ENCODE peak calls at places on chromosome 19, in eight cellular contexts. D is GM23338, O is hepatocyte, J is nephron progenitor cell, B is SK-N-SH, C is GM13977, L is CD14-positive monocyte, A is body of pancreas. Y is an unnamed sample.
A peak's percentile ranks its signal among the peaks of the same experiment; 100 is the strongest.

GRCh38 chr19:16336571-16336970 is 11.9 kb downstream of the KLF2 start:
- DNase-seq in D (no peak), O (no peak), J (no peak), B (no peak), C (no peak), L (no peak), A (no peak), Y (no peak)

GRCh38 chr19:42323852-42324654 is 1.4 kb upstream of the MEGF8 start:
- DNase-seq in D (peak; percentile 70), O (no peak), J (peak; percentile 44), B (peak; percentile 54), C (peak; percentile 59), L (no peak), A (peak; percentile 29), Y (no peak)

GRCh38 chr19:41623360-41623759 is 3.5 kb downstream of the CEACAM4 start:
- DNase-seq in D (no peak), O (no peak), J (no peak), B (no peak), C (no peak), L (no peak), A (no peak), Y (no peak)

GRCh38 chr19:42286349-42287016 is 15.4 kb upstream of the PRR19 start:
- DNase-seq in D (no peak), O (peak; percentile 36), J (no peak), B (peak; percentile 54), C (peak; percentile 55), L (no peak), A (peak; percentile 56), Y (no peak)

GRCh38 chr19:45876411-45877197 is 9.3 kb downstream of the IRF2BP1 start:
- DNase-seq in D (peak; percentile 75), O (peak; percentile 84), J (peak; percentile 64), B (peak; percentile 35), C (peak; percentile 54), L (no peak), A (peak; percentile 85), Y (peak; percentile 19)

GRCh38 chr19:13881692-13882418 is 4.9 kb downstream of the NANOS3 start:
- DNase-seq in D (peak; percentile 21), O (no peak), J (no peak), B (no peak), C (peak; percentile 58), L (no peak), A (no peak), Y (no peak)

GRCh38 chr19:38742906-38743305 is 1.4 kb downstream of the CAPN12 start:
- DNase-seq in D (no peak), O (no peak), J (no peak), B (peak; percentile 22), C (no peak), L (no peak), A (no peak), Y (no peak)

GRCh38 chr19:33683881-33684549 is 62.3 kb downstream of the CHST8 start:
- DNase-seq in D (peak; percentile 91), O (peak; percentile 86), J (peak; percentile 91), B (no peak), C (no peak), L (peak; percentile 27), A (peak; percentile 61), Y (peak; percentile 82)

GRCh38 chr19:31553112-31553843 is 204.0 kb upstream of the TSHZ3 start:
- DNase-seq in D (no peak), O (no peak), J (no peak), B (peak; percentile 42), C (no peak), L (no peak), A (no peak), Y (no peak)

GRCh38 chr19:20612711-20613316 is 47.2 kb upstream of the ZNF737 start:
- DNase-seq in D (no peak), O (no peak), J (no peak), B (no peak), C (no peak), L (no peak), A (peak; percentile 28), Y (no peak)

GRCh38 chr19:29650988-29651387 is 14.3 kb upstream of the PLEKHF1 start:
- DNase-seq in D (no peak), O (no peak), J (no peak), B (no peak), C (no peak), L (no peak), A (no peak), Y (no peak)

GRCh38 chr19:34335914-34336313 is 29.1 kb upstream of the GPI start:
- DNase-seq in D (no peak), O (no peak), J (no peak), B (no peak), C (no peak), L (no peak), A (no peak), Y (no peak)

GRCh38 chr19:35213678-35214632 is 14.6 kb downstream of the FAM187B start:
- DNase-seq in D (no peak), O (peak; percentile 63), J (no peak), B (peak; percentile 72), C (peak; percentile 39), L (peak; percentile 95), A (peak; percentile 71), Y (no peak)

GRCh38 chr19:47573076-47574026 is at the start of gene ZNF541:
- DNase-seq in D (peak; percentile 43), O (no peak), J (no peak), B (peak; percentile 88), C (no peak), L (peak; percentile 56), A (peak; percentile 62), Y (no peak)

GRCh38 chr19:11381535-11382369 is 2.4 kb downstream of the EPOR start:
- DNase-seq in D (peak; percentile 96), O (peak; percentile 77), J (peak; percentile 81), B (peak; percentile 82), C (peak; percentile 90), L (peak; percentile 94), A (peak; percentile 19), Y (peak; percentile 38)

GRCh38 chr19:23403581-23404324 is 8.5 kb upstream of the ZNF91 start:
- DNase-seq in D (peak; percentile 55), O (peak; percentile 84), J (no peak), B (no peak), C (no peak), L (no peak), A (peak; percentile 77), Y (peak; percentile 30)

GRCh38 chr19:57803594-57804325 is 11.0 kb downstream of the ZNF552 start:
- DNase-seq in D (peak; percentile 92), O (peak; percentile 61), J (peak; percentile 66), B (peak; percentile 68), C (no peak), L (no peak), A (no peak), Y (peak; percentile 34)

GRCh38 chr19:36054733-36055686 is at the start of gene WDR62:
- DNase-seq in D (peak; percentile 96), O (peak; percentile 97), J (peak; percentile 98), B (peak; percentile 96), C (peak; percentile 97), L (peak; percentile 94), A (peak; percentile 95), Y (peak; percentile 92)

GRCh38 chr19:8146877-8147575 is 2.4 kb downstream of the FBN3 start:
- DNase-seq in D (no peak), O (no peak), J (no peak), B (peak; percentile 38), C (no peak), L (no peak), A (peak; percentile 59), Y (no peak)

GRCh38 chr19:52896431-52897148 is 845 bp downstream of the ZNF320 start:
- DNase-seq in D (peak; percentile 47), O (peak; percentile 66), J (peak; percentile 20), B (peak; percentile 56), C (peak; percentile 12), L (no peak), A (peak; percentile 61), Y (no peak)

GRCh38 chr19:16330368-16330801 is 5.8 kb downstream of the KLF2 start:
- DNase-seq in D (no peak), O (peak; percentile 83), J (no peak), B (no peak), C (peak; percentile 79), L (peak; percentile 96), A (peak; percentile 63), Y (no peak)

DNA sequence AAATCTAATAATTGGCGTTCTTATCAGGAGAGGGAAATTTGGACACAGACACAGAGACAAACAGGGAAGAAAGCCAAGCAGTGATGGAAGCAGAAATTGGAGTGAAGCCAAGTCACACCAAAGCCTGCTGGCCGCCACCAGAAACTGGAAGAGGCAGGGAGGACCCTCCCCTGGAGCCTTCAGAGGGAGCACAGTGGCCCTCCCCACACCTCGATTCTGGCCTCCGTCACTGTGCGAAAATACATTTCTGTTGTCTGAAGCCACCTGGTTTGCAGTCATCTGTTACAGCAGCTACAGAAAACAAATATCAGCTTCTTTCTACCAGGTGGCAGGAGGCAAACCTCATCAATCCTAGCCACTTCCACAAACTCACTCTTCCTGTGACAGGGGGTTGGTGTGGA is 8.3 kb upstream of the TLE6 start:
- DNase-seq in D (no peak), O (peak; percentile 57), J (no peak), B (peak; percentile 59), C (no peak), L (no peak), A (peak; percentile 83), Y (peak; percentile 30)
- TF ChIP-seq CTCF in D (no peak), O (no peak), J (no peak), B (no peak), C (no peak), L (no peak), A (no peak), Y (no peak)

DNA sequence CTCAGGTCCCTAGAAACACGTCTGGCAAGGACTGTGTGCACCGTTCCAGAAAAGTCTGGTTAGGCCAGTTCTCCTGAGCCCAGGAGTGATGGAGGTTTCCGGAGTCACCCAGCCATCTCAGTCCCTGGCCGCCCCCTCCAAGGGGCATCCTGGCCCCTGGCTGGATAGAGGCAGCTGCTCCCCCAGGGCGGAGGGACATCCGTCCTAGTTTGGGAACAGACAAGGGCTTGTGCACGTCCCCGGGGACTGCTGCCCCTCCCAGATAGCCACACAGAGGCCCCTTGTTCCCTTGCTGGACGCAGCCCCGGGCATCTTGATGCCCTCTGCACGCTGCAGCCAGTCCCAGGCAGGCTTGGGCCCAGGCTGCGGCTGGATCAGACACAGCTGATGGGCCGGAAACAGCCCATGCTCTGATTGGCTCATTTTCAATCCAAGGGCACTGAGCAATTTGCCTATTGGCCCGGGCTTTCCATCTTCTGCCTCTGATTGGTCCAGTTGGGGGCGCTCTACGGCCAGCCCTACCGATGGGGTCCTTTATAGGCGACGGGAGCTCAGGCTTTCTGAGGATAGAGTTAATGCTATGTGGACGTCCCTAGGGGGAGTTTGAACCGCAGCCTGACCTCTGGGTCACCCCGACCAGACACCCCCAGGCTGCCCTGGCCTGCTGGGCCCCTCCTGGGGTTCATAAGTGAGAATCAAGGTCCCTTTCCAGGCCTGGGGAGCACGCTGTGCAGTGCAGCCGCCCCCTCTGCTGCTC is 3.7 kb downstream of the S1PR2 start:
- DNase-seq in D (peak; percentile 61), O (no peak), J (peak; percentile 35), B (peak; percentile 74), C (no peak), L (no peak), A (peak; percentile 14), Y (no peak)
- TF ChIP-seq CTCF in D (peak; percentile 43), O (peak; percentile 15), J (no peak), B (peak; percentile 26), C (no peak), L (no peak), A (no peak), Y (no peak)

GRCh38 chr19:40392894-40393517 is 3.0 kb upstream of the HIPK4 start:
- DNase-seq in D (no peak), O (peak; percentile 41), J (no peak), B (no peak), C (no peak), L (no peak), A (peak; percentile 33), Y (no peak)
- TF ChIP-seq CTCF in D (peak; percentile 12), O (peak; percentile 13), J (no peak), B (no peak), C (peak; percentile 29), L (peak; percentile 15), A (peak; percentile 15), Y (no peak)

GRCh38 chr19:17539288-17540117 is 15.9 kb upstream of the COLGALT1 start:
- DNase-seq in D (peak; percentile 100), O (peak; percentile 91), J (peak; percentile 99), B (peak; percentile 99), C (peak; percentile 99), L (peak; percentile 98), A (peak; percentile 89), Y (peak; percentile 59)
- TF ChIP-seq CTCF in D (no peak), O (peak; percentile 36), J (no peak), B (peak; percentile 31), C (peak; percentile 19), L (peak; percentile 44), A (peak; percentile 18), Y (peak; percentile 31)